ENCODE peak calls at places on chromosomes 5 and 9, in six cellular contexts. P, B, I, J, Y and E are unnamed samples.

GRCh38 chr5:58911270-58911669 is 328.4 kb downstream of the RAB3C start:
- DNase-seq in P (no peak), B (no peak), I (no peak), J (no peak), Y (no peak), E (no peak)

GRCh38 chr9:72280913-72281500 is 84.0 kb downstream of the ZFAND5 start:
- DNase-seq in P (peak), B (peak), I (peak), J (peak), Y (peak), E (peak)

GRCh38 chr9:36450110-36450732 is 50.2 kb upstream of the RNF38 start:
- DNase-seq in P (peak), B (peak), I (peak), J (peak), Y (no peak), E (peak)

GRCh38 chr5:485943-486491 is 38.2 kb downstream of the SLC9A3 start:
- DNase-seq in P (no peak), B (no peak), I (no peak), J (no peak), Y (no peak), E (no peak)

GRCh38 chr5:1515311-1515920 is 8.3 kb downstream of the LPCAT1 start:
- DNase-seq in P (peak), B (no peak), I (no peak), J (no peak), Y (peak), E (no peak)

GRCh38 chr5:65766159-65766558 is 44.2 kb downstream of the NLN start:
- DNase-seq in P (no peak), B (no peak), I (no peak), J (no peak), Y (no peak), E (no peak)

GRCh38 chr9:81686614-81687520 is 2.5 kb downstream of the TLE1 start:
- DNase-seq in P (peak), B (peak), I (peak), J (peak), Y (peak), E (peak)

GRCh38 chr5:171509467-171509866 is 90.0 kb downstream of the FGF18 start:
- DNase-seq in P (no peak), B (no peak), I (peak), J (no peak), Y (no peak), E (no peak)

GRCh38 chr9:134267305-134268265 is 58.7 kb upstream of the RXRA start:
- DNase-seq in P (peak), B (no peak), I (peak), J (no peak), Y (no peak), E (no peak)

GRCh38 chr5:35470866-35471265 is 146.8 kb upstream of the SPEF2 start:
- DNase-seq in P (no peak), B (peak), I (no peak), J (peak), Y (no peak), E (peak)

GRCh38 chr5:147417133-147417813 is 92.6 kb downstream of the DPYSL3 start:
- DNase-seq in P (peak), B (peak), I (no peak), J (peak), Y (no peak), E (peak)

GRCh38 chr5:116454417-116454927 is 120.2 kb downstream of the SEMA6A start:
- DNase-seq in P (peak), B (no peak), I (peak), J (peak), Y (no peak), E (peak)

GRCh38 chr9:134052941-134053340 is 14.9 kb downstream of the BRD3 start:
- DNase-seq in P (no peak), B (no peak), I (no peak), J (no peak), Y (no peak), E (no peak)

GRCh38 chr9:114742947-114743346 is 61.0 kb upstream of the TEX48 start:
- DNase-seq in P (no peak), B (peak), I (no peak), J (no peak), Y (no peak), E (peak)

GRCh38 chr5:54902817-54903473 is 82.4 kb downstream of the ESM1 start:
- DNase-seq in P (no peak), B (no peak), I (peak), J (peak), Y (no peak), E (peak)

GRCh38 chr5:5353681-5354080 is 68.8 kb upstream of the ICE1 start:
- DNase-seq in P (no peak), B (no peak), I (no peak), J (no peak), Y (no peak), E (no peak)

GRCh38 chr5:141716009-141716408 is 34.0 kb upstream of the ARAP3 start:
- DNase-seq in P (no peak), B (peak), I (no peak), J (no peak), Y (no peak), E (no peak)

GRCh38 chr9:22029231-22029630 is 20.1 kb upstream of the CDKN2B start:
- DNase-seq in P (no peak), B (no peak), I (no peak), J (no peak), Y (no peak), E (no peak)

GRCh38 chr5:93476211-93476851 is 104.7 kb downstream of the NR2F1-AS1 start:
- DNase-seq in P (no peak), B (peak), I (no peak), J (peak), Y (no peak), E (no peak)

GRCh38 chr5:124655943-124656459 is 90.4 kb downstream of the ZNF608 start:
- DNase-seq in P (no peak), B (peak), I (no peak), J (peak), Y (no peak), E (peak)

GRCh38 chr5:53360811-53361210 is 119.6 kb upstream of the FST start:
- DNase-seq in P (no peak), B (peak), I (no peak), J (peak), Y (no peak), E (peak)

GRCh38 chr9:36401179-36401740 is 1.2 kb upstream of the RNF38 start:
- DNase-seq in P (peak), B (peak), I (peak), J (peak), Y (no peak), E (peak)

GRCh38 chr5:138352722-138353549 is 451 bp downstream of the KDM3B start:
- DNase-seq in P (peak), B (peak), I (peak), J (peak), Y (peak), E (peak)

GRCh38 chr9:126248680-126249079 is 77.9 kb upstream of the MVB12B start:
- DNase-seq in P (no peak), B (peak), I (no peak), J (peak), Y (no peak), E (peak)

GRCh38 chr5:147882586-147883313 is 4.2 kb downstream of the SCGB3A2 start:
- DNase-seq in P (no peak), B (no peak), I (no peak), J (no peak), Y (no peak), E (no peak)

GRCh38 chr5:121967187-121967586 is 5.4 kb downstream of the SRFBP1 start:
- DNase-seq in P (no peak), B (peak), I (peak), J (peak), Y (no peak), E (peak)
- TF ChIP-seq CTCF in P (no peak), B (peak), I (peak), J (peak), Y (peak), E (peak)

DNA sequence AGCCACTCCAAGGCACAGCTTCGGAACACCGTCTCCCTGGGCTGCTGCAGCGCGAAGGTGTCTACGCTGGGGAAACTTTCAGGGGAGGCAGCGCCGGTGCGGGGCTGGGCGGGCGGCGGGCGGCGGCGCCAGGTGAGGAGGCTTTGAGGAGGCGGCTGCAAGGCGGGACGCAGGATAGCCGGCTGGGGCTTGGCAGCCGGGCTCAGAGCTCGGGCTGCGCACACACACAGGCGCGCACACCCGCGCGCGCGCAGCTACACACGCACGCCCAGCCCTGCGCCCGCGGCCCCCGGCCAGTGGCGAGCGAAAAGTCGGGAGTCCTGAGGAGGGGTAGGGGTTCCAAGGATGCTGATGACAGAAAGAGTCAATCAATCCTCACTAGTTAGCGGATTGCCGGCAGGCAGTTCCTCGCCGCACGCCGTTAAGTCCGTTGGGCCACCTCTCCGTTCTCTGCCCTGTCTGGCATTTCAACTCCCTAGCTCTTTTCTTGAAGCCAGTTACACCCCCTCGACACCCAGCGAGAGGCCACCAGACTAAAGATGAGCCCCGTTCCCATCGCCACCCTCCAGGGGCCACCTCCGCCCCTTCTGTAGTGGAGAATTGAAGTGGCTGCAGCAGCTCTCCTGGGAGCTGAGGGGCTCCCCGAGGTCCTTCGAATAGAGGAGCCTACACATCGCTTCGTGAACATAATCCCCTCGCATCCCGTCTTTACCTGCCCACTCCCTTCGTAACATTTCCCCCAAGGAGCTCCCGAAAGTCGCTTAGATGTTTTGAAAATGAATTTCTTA is 1640.3 kb upstream of the C9orf72 start:
- DNase-seq in P (peak), B (peak), I (peak), J (no peak), Y (peak), E (no peak)
- H3K4me3 ChIP-seq in P (peak), B (peak), I (peak), J (no peak), Y (peak), E (peak)

GRCh38 chr5:128905225-128906110 is 59.8 kb upstream of the SLC27A6 start:
- DNase-seq in P (peak), B (peak), I (peak), J (peak), Y (no peak), E (peak)
- TF ChIP-seq CTCF in P (peak), B (peak), I (peak), J (peak), Y (peak), E (peak)

GRCh38 chr9:121272401-121272948 is 4.5 kb downstream of the GSN start:
- DNase-seq in P (no peak), B (no peak), I (no peak), J (no peak), Y (no peak), E (no peak)

GRCh38 chr9:121268598-121269029 is 652 bp downstream of the GSN start:
- DNase-seq in P (no peak), B (peak), I (no peak), J (no peak), Y (peak), E (no peak)

GRCh38 chr9:121269888-121270254 is 1.9 kb downstream of the GSN start:
- DNase-seq in P (no peak), B (peak), I (no peak), J (no peak), Y (no peak), E (no peak)

GRCh38 chr9:121269030-121269887 is 1.3 kb downstream of the GSN start:
- DNase-seq in P (no peak), B (no peak), I (no peak), J (no peak), Y (no peak), E (no peak)

DNA sequence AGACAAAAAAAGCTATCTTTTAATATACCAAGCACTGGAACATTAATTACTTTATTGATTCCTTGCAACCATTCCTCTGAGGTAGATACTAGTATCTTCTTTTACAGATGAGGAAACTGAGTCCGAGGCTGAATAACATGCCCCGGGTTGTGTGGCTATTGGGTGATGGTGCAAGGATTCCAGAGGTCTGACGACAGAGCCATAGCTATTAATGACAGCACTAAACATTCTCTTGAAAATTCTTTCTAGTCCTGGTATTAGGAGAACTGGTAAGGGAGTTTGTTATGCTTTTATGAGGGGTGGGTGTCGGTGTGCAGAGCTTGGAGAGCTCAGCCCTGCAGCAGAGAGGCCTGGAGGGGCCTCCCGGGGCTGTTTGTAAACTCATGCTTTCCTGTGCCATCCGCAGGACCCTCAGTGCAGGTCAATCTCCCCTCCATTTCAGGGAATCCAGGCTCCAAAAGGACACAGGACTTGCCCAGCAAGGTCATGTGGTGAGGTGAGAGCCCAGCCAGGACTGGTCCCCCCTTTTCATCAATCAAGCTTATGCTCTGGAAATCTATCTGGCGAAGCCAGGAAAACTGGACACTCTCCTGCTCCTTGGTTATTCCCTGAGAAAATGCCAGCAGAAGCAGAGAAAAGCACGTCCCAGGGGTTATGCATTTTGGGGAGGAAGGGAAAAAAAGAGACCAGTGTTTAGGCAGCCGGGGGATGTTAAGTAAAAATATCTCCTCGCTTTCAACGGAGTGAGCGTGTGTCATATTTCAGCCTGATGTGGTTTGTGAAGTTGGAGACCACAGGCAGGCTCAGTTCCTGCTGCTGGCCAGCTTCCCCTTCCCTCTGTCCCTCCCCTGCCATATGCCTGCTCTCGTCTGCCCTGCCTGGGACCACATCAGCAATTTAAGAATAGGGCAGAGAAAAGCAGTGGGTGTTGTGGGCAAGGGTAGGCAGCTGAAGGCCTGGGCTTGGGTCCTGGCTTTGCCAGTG is 3.7 kb downstream of the GSN start:
- DNase-seq in P (peak), B (no peak), I (no peak), J (peak), Y (peak), E (peak)
- H3K4me3 ChIP-seq in P (no peak), B (no peak), I (no peak), J (peak), Y (peak), E (peak)

DNA sequence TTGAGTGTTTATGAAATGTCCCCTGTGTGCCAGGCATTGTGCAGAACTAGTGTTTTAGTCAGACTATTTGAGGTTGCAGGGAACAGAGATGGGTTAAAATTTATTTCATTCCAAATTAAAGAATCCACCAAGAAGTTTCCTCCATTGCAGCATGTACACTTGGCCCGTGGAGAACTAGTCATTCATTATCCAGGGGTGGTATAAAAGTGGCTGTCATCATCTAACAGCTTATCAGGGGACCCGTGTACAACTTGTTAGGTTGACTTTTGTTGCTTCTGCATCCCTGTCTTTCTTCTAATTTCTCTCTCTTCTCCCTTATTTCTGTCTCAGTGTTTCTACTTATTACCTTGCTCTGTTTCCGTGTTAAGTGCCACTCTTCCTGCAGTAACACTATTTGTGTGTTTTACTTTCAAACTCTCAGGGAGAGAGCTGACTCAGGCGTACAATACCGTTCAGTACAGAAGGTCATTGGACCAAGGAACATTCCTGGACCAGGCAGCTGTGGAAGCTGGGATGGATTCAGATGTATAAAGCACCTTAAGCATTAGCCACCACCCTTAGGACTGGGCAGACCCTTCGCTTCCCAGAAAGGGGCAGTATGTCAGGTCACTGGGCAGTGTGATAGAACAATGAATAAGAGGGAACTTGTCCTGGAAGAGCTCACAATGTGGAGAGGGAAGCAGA is 36.1 kb downstream of the MAP3K1 start:
- DNase-seq in P (no peak), B (no peak), I (no peak), J (peak), Y (no peak), E (peak)
- TF ChIP-seq CTCF in P (no peak), B (no peak), I (no peak), J (no peak), Y (no peak), E (no peak)

GRCh38 chr5:73444499-73445432 is 3.8 kb downstream of the FOXD1 start:
- DNase-seq in P (no peak), B (no peak), I (no peak), J (no peak), Y (no peak), E (no peak)

GRCh38 chr5:73445708-73446630 is 2.6 kb downstream of the FOXD1 start:
- DNase-seq in P (no peak), B (no peak), I (no peak), J (no peak), Y (no peak), E (no peak)

GRCh38 chr5:73442152-73442860 is 6.3 kb downstream of the FOXD1 start:
- DNase-seq in P (no peak), B (no peak), I (no peak), J (no peak), Y (no peak), E (no peak)

GRCh38 chr5:73442960-73443627 is 5.5 kb downstream of the FOXD1 start:
- DNase-seq in P (no peak), B (no peak), I (no peak), J (peak), Y (no peak), E (no peak)

GRCh38 chr5:73443725-73444498 is 4.7 kb downstream of the FOXD1 start:
- DNase-seq in P (no peak), B (no peak), I (no peak), J (no peak), Y (no peak), E (no peak)
- H3K4me3 ChIP-seq in P (no peak), B (no peak), I (no peak), J (peak), Y (no peak), E (no peak)

DNA sequence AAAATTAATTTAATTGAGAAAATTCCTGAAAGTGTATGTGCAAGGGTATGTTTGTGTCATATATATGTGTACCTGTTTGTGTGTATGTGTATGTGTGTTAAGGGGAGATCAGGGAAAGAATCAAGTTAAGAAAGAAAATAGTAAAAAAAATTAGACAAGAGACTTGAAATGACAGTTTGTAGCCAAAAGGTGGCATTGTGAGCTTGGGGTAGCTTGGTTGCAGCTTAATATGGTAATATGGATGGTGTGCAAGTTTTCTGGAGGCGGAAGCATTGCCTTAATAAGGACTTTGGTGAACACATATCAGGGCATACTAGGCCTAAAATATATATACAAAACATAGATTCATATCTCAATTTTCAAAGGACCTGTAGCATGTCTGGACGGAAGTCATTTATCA is 129.9 kb downstream of the INSYN2B start:
- DNase-seq in P (no peak), B (no peak), I (no peak), J (no peak), Y (no peak), E (no peak)
- TF ChIP-seq CTCF in P (no peak), B (peak), I (no peak), J (no peak), Y (no peak), E (peak)

DNA sequence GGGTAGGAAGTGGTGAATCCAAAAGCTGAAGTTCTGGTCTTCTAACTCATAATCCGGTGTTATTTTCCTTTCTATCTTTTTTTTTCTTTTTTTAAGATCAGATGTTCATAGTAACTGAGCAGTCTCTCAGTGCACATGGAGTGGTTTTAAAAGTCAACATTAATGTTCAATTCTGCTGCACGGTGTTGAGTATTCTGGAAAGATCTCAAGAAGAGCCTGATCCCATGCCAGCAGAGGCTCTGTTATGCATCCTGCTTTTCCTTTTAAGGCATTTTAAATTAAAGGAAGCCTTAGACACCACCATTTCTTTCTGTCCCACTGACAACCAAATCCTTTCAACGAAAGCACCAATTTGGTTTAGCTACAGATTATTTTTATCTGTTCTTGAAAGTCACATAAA is 33.4 kb downstream of the SEMA5A start:
- DNase-seq in P (peak), B (no peak), I (no peak), J (peak), Y (no peak), E (no peak)
- H3K4me3 ChIP-seq in P (no peak), B (no peak), I (no peak), J (no peak), Y (no peak), E (no peak)